ENCODE peak calls at places on chromosome 21, in nine cellular contexts. One of them, this sample, is unnamed.

GRCh38 chr21:29250642-29251041 is 48.1 kb upstream of the BACH1 start:
- DNase-seq in stomach: no peak
- DNase-seq in ovary: no peak
- DNase-seq in transverse colon: no peak
- DNase-seq in A549: no peak
- DNase-seq in H1: no peak
- DNase-seq in suprapubic skin: no peak
- DNase-seq in K562: no peak
- DNase-seq in HepG2: no peak
- DNase-seq in this sample: no peak

GRCh38 chr21:32771134-32771523 is 426 bp downstream of the PAXBP1 start:
- DNase-seq in stomach: peak; percentile 58
- DNase-seq in ovary: peak; percentile 70
- DNase-seq in transverse colon: peak; percentile 61
- DNase-seq in A549: peak; percentile 46
- DNase-seq in H1: peak; percentile 61
- DNase-seq in suprapubic skin: peak; percentile 81
- DNase-seq in K562: peak; percentile 65
- DNase-seq in HepG2: peak; percentile 33
- DNase-seq in this sample: peak; percentile 18

GRCh38 chr21:32113486-32113885 is 165.4 kb downstream of the MIS18A start:
- DNase-seq in stomach: no peak
- DNase-seq in ovary: no peak
- DNase-seq in transverse colon: no peak
- DNase-seq in A549: no peak
- DNase-seq in H1: no peak
- DNase-seq in suprapubic skin: no peak
- DNase-seq in K562: no peak
- DNase-seq in HepG2: no peak
- DNase-seq in this sample: no peak

GRCh38 chr21:16243396-16243795 is 513.6 kb downstream of the USP25 start:
- DNase-seq in stomach: no peak
- DNase-seq in ovary: no peak
- DNase-seq in transverse colon: no peak
- DNase-seq in A549: no peak
- DNase-seq in H1: no peak
- DNase-seq in suprapubic skin: no peak
- DNase-seq in K562: no peak
- DNase-seq in HepG2: no peak
- DNase-seq in this sample: no peak

GRCh38 chr21:34034369-34035014 is 38.9 kb upstream of the MRPS6 start:
- DNase-seq in stomach: no peak
- DNase-seq in ovary: no peak
- DNase-seq in transverse colon: no peak
- DNase-seq in A549: no peak
- DNase-seq in H1: no peak
- DNase-seq in suprapubic skin: no peak
- DNase-seq in K562: peak; percentile 17
- DNase-seq in HepG2: peak; percentile 43
- DNase-seq in this sample: no peak

GRCh38 chr21:40416572-40416971 is 430.4 kb downstream of the DSCAM start:
- DNase-seq in stomach: no peak
- DNase-seq in ovary: no peak
- DNase-seq in transverse colon: no peak
- DNase-seq in A549: no peak
- DNase-seq in H1: no peak
- DNase-seq in suprapubic skin: no peak
- DNase-seq in K562: no peak
- DNase-seq in HepG2: no peak
- DNase-seq in this sample: no peak

GRCh38 chr21:36854391-36854790 is 112.1 kb downstream of the HLCS start:
- DNase-seq in stomach: no peak
- DNase-seq in ovary: no peak
- DNase-seq in transverse colon: peak; percentile 25
- DNase-seq in A549: peak; percentile 75
- DNase-seq in H1: peak; percentile 81
- DNase-seq in suprapubic skin: no peak
- DNase-seq in K562: peak; percentile 78
- DNase-seq in HepG2: peak; percentile 52
- DNase-seq in this sample: no peak

GRCh38 chr21:36478207-36478701 is 1.7 kb downstream of the CLDN14 start:
- DNase-seq in stomach: no peak
- DNase-seq in ovary: no peak
- DNase-seq in transverse colon: no peak
- DNase-seq in A549: peak; percentile 86
- DNase-seq in H1: no peak
- DNase-seq in suprapubic skin: no peak
- DNase-seq in K562: no peak
- DNase-seq in HepG2: no peak
- DNase-seq in this sample: no peak

GRCh38 chr21:39111928-39112327 is 71.3 kb downstream of the PSMG1 start:
- DNase-seq in stomach: no peak
- DNase-seq in ovary: no peak
- DNase-seq in transverse colon: no peak
- DNase-seq in A549: no peak
- DNase-seq in H1: peak; percentile 6
- DNase-seq in suprapubic skin: no peak
- DNase-seq in K562: no peak
- DNase-seq in HepG2: no peak
- DNase-seq in this sample: no peak

GRCh38 chr21:28675265-28676041 is 317.2 kb downstream of the LTN1 start:
- DNase-seq in stomach: no peak
- DNase-seq in ovary: no peak
- DNase-seq in transverse colon: no peak
- DNase-seq in A549: no peak
- DNase-seq in H1: no peak
- DNase-seq in suprapubic skin: no peak
- DNase-seq in K562: no peak
- DNase-seq in HepG2: no peak
- DNase-seq in this sample: no peak

GRCh38 chr21:33230518-33231324 is 983 bp downstream of the IFNAR2 start:
- DNase-seq in stomach: no peak
- DNase-seq in ovary: no peak
- DNase-seq in transverse colon: peak; percentile 66
- DNase-seq in A549: peak; percentile 56
- DNase-seq in H1: no peak
- DNase-seq in suprapubic skin: peak; percentile 75
- DNase-seq in K562: peak; percentile 71
- DNase-seq in HepG2: peak; percentile 37
- DNase-seq in this sample: no peak

GRCh38 chr21:33950425-33951079 is 34.9 kb upstream of the ATP5PO start:
- DNase-seq in stomach: no peak
- DNase-seq in ovary: no peak
- DNase-seq in transverse colon: no peak
- DNase-seq in A549: no peak
- DNase-seq in H1: peak; percentile 34
- DNase-seq in suprapubic skin: no peak
- DNase-seq in K562: no peak
- DNase-seq in HepG2: no peak
- DNase-seq in this sample: no peak

GRCh38 chr21:33246963-33247362 is 17.2 kb downstream of the IFNAR2 start:
- DNase-seq in stomach: no peak
- DNase-seq in ovary: no peak
- DNase-seq in transverse colon: no peak
- DNase-seq in A549: no peak
- DNase-seq in H1: no peak
- DNase-seq in suprapubic skin: no peak
- DNase-seq in K562: no peak
- DNase-seq in HepG2: no peak
- DNase-seq in this sample: no peak

GRCh38 chr21:37914211-37914900 is 1.9 kb downstream of the KCNJ6 start:
- DNase-seq in stomach: no peak
- DNase-seq in ovary: no peak
- DNase-seq in transverse colon: no peak
- DNase-seq in A549: no peak
- DNase-seq in H1: peak; percentile 91
- DNase-seq in suprapubic skin: no peak
- DNase-seq in K562: peak; percentile 42
- DNase-seq in HepG2: no peak
- DNase-seq in this sample: no peak

GRCh38 chr21:15964181-15964855 is 234.5 kb downstream of the USP25 start:
- DNase-seq in stomach: no peak
- DNase-seq in ovary: no peak
- DNase-seq in transverse colon: no peak
- DNase-seq in A549: no peak
- DNase-seq in H1: no peak
- DNase-seq in suprapubic skin: no peak
- DNase-seq in K562: no peak
- DNase-seq in HepG2: no peak
- DNase-seq in this sample: no peak

GRCh38 chr21:21102874-21103273 is 104.7 kb downstream of the NCAM2 start:
- DNase-seq in stomach: no peak
- DNase-seq in ovary: no peak
- DNase-seq in transverse colon: no peak
- DNase-seq in A549: no peak
- DNase-seq in H1: no peak
- DNase-seq in suprapubic skin: no peak
- DNase-seq in K562: no peak
- DNase-seq in HepG2: no peak
- DNase-seq in this sample: no peak

GRCh38 chr21:31493350-31493880 is 149.4 kb upstream of the TIAM1 start:
- DNase-seq in stomach: no peak
- DNase-seq in ovary: no peak
- DNase-seq in transverse colon: no peak
- DNase-seq in A549: no peak
- DNase-seq in H1: no peak
- DNase-seq in suprapubic skin: no peak
- DNase-seq in K562: no peak
- DNase-seq in HepG2: no peak
- DNase-seq in this sample: no peak

GRCh38 chr21:25647632-25648031 is 8.6 kb downstream of the JAM2 start:
- DNase-seq in stomach: no peak
- DNase-seq in ovary: no peak
- DNase-seq in transverse colon: no peak
- DNase-seq in A549: no peak
- DNase-seq in H1: no peak
- DNase-seq in suprapubic skin: no peak
- DNase-seq in K562: no peak
- DNase-seq in HepG2: no peak
- DNase-seq in this sample: no peak

GRCh38 chr21:39441502-39442475 is 3.8 kb downstream of the LCA5L start:
- DNase-seq in stomach: no peak
- DNase-seq in ovary: no peak
- DNase-seq in transverse colon: no peak
- DNase-seq in A549: peak; percentile 46
- DNase-seq in H1: no peak
- DNase-seq in suprapubic skin: no peak
- DNase-seq in K562: peak; percentile 83
- DNase-seq in HepG2: peak; percentile 45
- DNase-seq in this sample: no peak

GRCh38 chr21:25897383-25897782 is 162.6 kb downstream of the GABPA start:
- DNase-seq in stomach: no peak
- DNase-seq in ovary: no peak
- DNase-seq in transverse colon: no peak
- DNase-seq in A549: no peak
- DNase-seq in H1: no peak
- DNase-seq in suprapubic skin: no peak
- DNase-seq in K562: no peak
- DNase-seq in HepG2: no peak
- DNase-seq in this sample: no peak

GRCh38 chr21:24428539-24429186 is 1178.6 kb downstream of the MRPL39 start:
- DNase-seq in stomach: no peak
- DNase-seq in ovary: no peak
- DNase-seq in transverse colon: no peak
- DNase-seq in A549: no peak
- DNase-seq in H1: no peak
- DNase-seq in suprapubic skin: no peak
- DNase-seq in K562: no peak
- DNase-seq in HepG2: no peak
- DNase-seq in this sample: no peak

DNA sequence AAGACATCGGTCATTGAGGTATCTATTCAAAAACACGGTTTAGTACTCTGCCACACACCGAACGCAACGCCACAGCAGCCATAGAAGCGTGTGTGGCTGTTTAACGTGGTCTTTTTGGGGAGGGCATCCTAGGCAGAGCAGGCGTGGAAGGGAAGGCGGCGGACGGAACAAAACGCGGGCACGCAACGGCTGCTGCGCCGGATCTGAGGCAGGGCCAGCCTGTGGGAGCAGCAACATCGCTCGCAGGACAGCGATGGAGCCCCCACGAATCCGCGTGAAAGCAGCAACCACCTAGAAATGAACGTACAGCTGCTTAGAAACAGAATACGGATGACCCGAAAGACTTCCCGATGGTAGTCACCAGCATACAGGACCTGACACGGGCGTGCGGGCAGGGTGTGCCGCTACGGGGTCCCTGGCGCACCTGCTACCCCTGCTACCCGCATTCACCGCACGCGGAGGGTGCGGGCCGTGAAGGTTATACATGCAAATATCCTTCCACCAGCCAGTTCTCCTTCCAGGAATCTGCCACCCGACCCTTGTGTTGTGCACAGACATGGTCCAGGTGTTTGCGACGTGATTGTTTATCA is 114.4 kb upstream of the COL6A1 start:
- DNase-seq in stomach: peak; percentile 15
- DNase-seq in ovary: no peak
- DNase-seq in transverse colon: no peak
- DNase-seq in A549: no peak
- DNase-seq in H1: no peak
- DNase-seq in suprapubic skin: peak; percentile 44
- DNase-seq in K562: no peak
- DNase-seq in HepG2: no peak
- DNase-seq in this sample: no peak
- TF ChIP-seq EP300 in stomach: no peak
- TF ChIP-seq EP300 in ovary: no peak
- TF ChIP-seq EP300 in transverse colon: no peak
- TF ChIP-seq EP300 in A549: no peak
- TF ChIP-seq EP300 in H1: no peak
- TF ChIP-seq EP300 in suprapubic skin: no peak
- TF ChIP-seq EP300 in K562: no peak
- TF ChIP-seq EP300 in HepG2: no peak
- TF ChIP-seq EP300 in this sample: no peak

GRCh38 chr21:27423906-27424595 is 457.2 kb upstream of the ADAMTS5 start:
- DNase-seq in stomach: no peak
- DNase-seq in ovary: no peak
- DNase-seq in transverse colon: no peak
- DNase-seq in A549: no peak
- DNase-seq in H1: no peak
- DNase-seq in suprapubic skin: no peak
- DNase-seq in K562: no peak
- DNase-seq in HepG2: no peak
- DNase-seq in this sample: no peak
- TF ChIP-seq EP300 in stomach: no peak
- TF ChIP-seq EP300 in ovary: no peak
- TF ChIP-seq EP300 in transverse colon: no peak
- TF ChIP-seq EP300 in A549: no peak
- TF ChIP-seq EP300 in H1: peak; percentile 18
- TF ChIP-seq EP300 in suprapubic skin: no peak
- TF ChIP-seq EP300 in K562: no peak
- TF ChIP-seq EP300 in HepG2: no peak
- TF ChIP-seq EP300 in this sample: no peak

GRCh38 chr21:14752006-14752909 is 206.1 kb upstream of the SAMSN1 start:
- DNase-seq in stomach: no peak
- DNase-seq in ovary: no peak
- DNase-seq in transverse colon: no peak
- DNase-seq in A549: no peak
- DNase-seq in H1: no peak
- DNase-seq in suprapubic skin: no peak
- DNase-seq in K562: no peak
- DNase-seq in HepG2: no peak
- DNase-seq in this sample: no peak
- TF ChIP-seq EP300 in stomach: no peak
- TF ChIP-seq EP300 in ovary: no peak
- TF ChIP-seq EP300 in transverse colon: no peak
- TF ChIP-seq EP300 in A549: no peak
- TF ChIP-seq EP300 in H1: no peak
- TF ChIP-seq EP300 in suprapubic skin: no peak
- TF ChIP-seq EP300 in K562: peak; percentile 57
- TF ChIP-seq EP300 in HepG2: no peak
- TF ChIP-seq EP300 in this sample: no peak

GRCh38 chr21:43721225-43721605 is 2.3 kb downstream of the PDXK start:
- DNase-seq in stomach: peak; percentile 53
- DNase-seq in ovary: no peak
- DNase-seq in transverse colon: no peak
- DNase-seq in A549: no peak
- DNase-seq in H1: no peak
- DNase-seq in suprapubic skin: no peak
- DNase-seq in K562: no peak
- DNase-seq in HepG2: no peak
- DNase-seq in this sample: no peak
- TF ChIP-seq EP300 in stomach: no peak
- TF ChIP-seq EP300 in ovary: no peak
- TF ChIP-seq EP300 in transverse colon: no peak
- TF ChIP-seq EP300 in A549: no peak
- TF ChIP-seq EP300 in H1: no peak
- TF ChIP-seq EP300 in suprapubic skin: no peak
- TF ChIP-seq EP300 in K562: no peak
- TF ChIP-seq EP300 in HepG2: no peak
- TF ChIP-seq EP300 in this sample: no peak

This sample was measured in tibial nerve.